ENCODE peak calls at places on chromosomes 4 and X, in eight cellular contexts. P is cardiac muscle cell, Y is glutamatergic neuron, A is tibial nerve, W is mesothelial cell of epicardium, X is GM23338, G is tibial artery, C is GM20000. B is an unnamed sample.

GRCh38 chr4:3879681-3880594 is 113.8 kb downstream of the ADRA2C start:
- DNase-seq in P (peak), C (peak), A (no peak), G (peak), W (no peak), X (peak), Y (no peak), B (no peak)

GRCh38 chr4:89000844-89001360 is 56.1 kb downstream of the FAM13A start:
- DNase-seq in W (no peak), X (no peak), C (no peak), P (no peak), G (no peak), Y (no peak), A (no peak), B (peak)

GRCh38 chr4:38449506-38450174 is 214.4 kb upstream of the KLF3 start:
- DNase-seq in A (no peak), X (peak), Y (no peak), C (no peak), W (no peak), P (no peak), G (no peak), B (no peak)

GRCh38 chr4:10151182-10151581 is 34.6 kb upstream of the WDR1 start:
- DNase-seq in A (no peak), G (no peak), C (no peak), Y (no peak), W (no peak), X (no peak), P (no peak), B (no peak)

GRCh38 chrX:64204252-64204651 is 1.3 kb downstream of the AMER1 start:
- DNase-seq in A (no peak), P (no peak), G (peak), C (no peak), Y (peak), W (no peak), X (peak), B (no peak)

GRCh38 chr4:5784960-5785611 is 74.1 kb downstream of the EVC start:
- DNase-seq in C (no peak), P (no peak), Y (peak), X (peak), A (peak), G (peak), W (peak), B (peak)

GRCh38 chr4:24372915-24373314 is 211.4 kb downstream of the DHX15 start:
- DNase-seq in Y (no peak), X (no peak), P (no peak), G (no peak), C (no peak), W (no peak), A (no peak), B (no peak)

GRCh38 chrX:21711126-21711847 is 46.6 kb downstream of the SMPX start:
- DNase-seq in X (no peak), P (peak), G (no peak), C (no peak), W (no peak), A (no peak), Y (no peak), B (no peak)

GRCh38 chr4:7803992-7804758 is 135.5 kb downstream of the AFAP1 start:
- DNase-seq in G (peak), A (peak), X (peak), P (peak), Y (peak), W (peak), C (peak), B (peak)

GRCh38 chr4:88189418-88189738 is 30.9 kb upstream of the ABCG2 start:
- DNase-seq in Y (no peak), P (no peak), A (no peak), C (no peak), X (no peak), G (no peak), W (no peak), B (no peak)

GRCh38 chr4:22442956-22443355 is 72.9 kb downstream of the ADGRA3 start:
- DNase-seq in Y (no peak), W (no peak), A (no peak), C (no peak), G (no peak), P (no peak), X (no peak), B (no peak)

GRCh38 chrX:5113128-5113527 is 1115.5 kb downstream of the NLGN4X start:
- DNase-seq in C (peak), X (peak), P (peak), G (no peak), Y (no peak), A (no peak), W (no peak), B (peak)

GRCh38 chr4:30525662-30526061 is 194.5 kb upstream of the PCDH7 start:
- DNase-seq in A (no peak), G (no peak), P (no peak), X (peak), W (no peak), C (no peak), Y (no peak), B (no peak)

GRCh38 chrX:45344597-45344996 is 143.9 kb upstream of the DIPK2B start:
- DNase-seq in Y (no peak), C (no peak), X (no peak), G (no peak), P (no peak), A (no peak), W (no peak), B (peak)

GRCh38 chr4:112213091-112213490 is 18.5 kb upstream of the AP1AR start:
- DNase-seq in Y (no peak), X (no peak), C (no peak), W (no peak), G (no peak), P (no peak), A (no peak), B (no peak)

GRCh38 chr4:22434895-22435294 is 81.0 kb downstream of the ADGRA3 start:
- DNase-seq in P (peak), W (no peak), Y (peak), A (no peak), C (peak), X (peak), G (no peak), B (peak)

GRCh38 chr4:176755624-176756023 is 37.1 kb downstream of the VEGFC start:
- DNase-seq in P (no peak), X (no peak), Y (no peak), C (no peak), G (no peak), A (no peak), W (no peak), B (no peak)

GRCh38 chr4:15234101-15234500 is 193.7 kb upstream of the C1QTNF7 start:
- DNase-seq in W (no peak), G (no peak), X (no peak), C (no peak), Y (no peak), P (no peak), A (no peak), B (peak)

GRCh38 chrX:81280148-81280547 is 78.2 kb downstream of the SH3BGRL start:
- DNase-seq in Y (no peak), P (no peak), A (no peak), G (no peak), C (no peak), W (no peak), X (peak), B (no peak)

GRCh38 chr4:125368684-125369083 is 53.9 kb downstream of the FAT4 start:
- DNase-seq in A (no peak), X (no peak), P (no peak), G (no peak), C (no peak), Y (no peak), W (no peak), B (peak)

DNA sequence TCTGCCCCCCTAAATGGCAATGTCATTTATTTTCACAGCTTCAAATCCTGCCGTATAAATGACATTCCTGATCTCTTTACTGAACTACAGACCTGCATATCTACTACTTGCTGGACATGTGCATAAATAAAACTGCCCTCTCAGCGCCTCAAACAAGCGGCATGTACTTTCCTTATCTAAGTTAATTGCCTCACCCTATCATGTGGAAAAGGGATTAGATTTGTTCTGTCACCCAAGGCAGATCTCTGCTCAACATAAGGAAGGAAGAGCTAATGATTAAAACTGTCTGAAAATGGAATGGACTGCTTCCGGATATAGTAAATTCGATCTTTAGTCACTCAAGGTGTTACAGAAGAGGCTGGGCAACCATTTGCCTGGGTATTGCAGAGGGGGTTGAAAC is 37.2 kb downstream of the DLG3 start:
- DNase-seq in W (no peak), P (no peak), G (no peak), A (no peak), X (no peak), Y (no peak), C (no peak), B (no peak)
- TF ChIP-seq CTCF in W (no peak), P (no peak), G (no peak), A (no peak), X (no peak), Y (no peak), C (no peak), B (no peak)

GRCh38 chrX:151563449-151563848 is at the start of gene PASD1:
- DNase-seq in G (no peak), A (no peak), C (no peak), P (no peak), W (no peak), Y (no peak), X (no peak), B (no peak)
- TF ChIP-seq CTCF in G (no peak), A (no peak), C (no peak), P (no peak), W (no peak), Y (no peak), X (no peak), B (no peak)

DNA sequence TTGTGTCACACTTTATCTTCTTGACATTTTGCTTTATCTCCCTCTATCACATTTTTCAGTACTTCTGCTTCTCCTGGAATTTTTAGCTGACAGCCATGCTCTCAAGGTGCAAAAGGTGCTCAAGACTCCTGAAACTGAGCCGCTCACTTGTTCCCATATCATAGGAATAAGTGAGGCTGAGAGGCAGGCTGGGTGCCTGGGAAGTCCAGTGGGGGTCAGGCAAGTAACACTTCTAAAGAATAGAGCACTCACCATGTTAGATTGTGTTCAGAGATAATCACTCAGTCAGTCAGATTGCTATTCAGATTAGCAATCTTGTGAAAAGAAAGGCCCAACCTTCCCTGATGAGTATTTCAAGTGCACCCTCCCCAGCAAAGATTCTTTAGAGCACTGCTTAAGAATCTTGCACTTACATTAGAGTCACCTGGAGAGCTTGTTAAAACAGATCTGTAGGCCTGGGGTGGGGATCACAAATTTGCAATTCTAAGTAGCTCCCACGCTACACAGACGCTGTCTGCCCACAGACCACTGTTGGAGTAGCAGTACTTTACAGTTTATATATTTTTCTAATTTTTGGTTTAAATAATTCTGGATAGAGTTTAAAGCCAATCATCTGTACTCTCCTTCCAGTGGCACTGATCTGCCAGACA is 23.1 kb upstream of the LRAT start:
- DNase-seq in C (no peak), A (no peak), X (peak), Y (no peak), P (no peak), G (no peak), W (no peak), B (no peak)
- TF ChIP-seq CTCF in C (no peak), A (no peak), X (peak), Y (no peak), P (no peak), G (no peak), W (no peak), B (no peak)

GRCh38 chr4:73869130-73870055 is at the start of gene CXCL1:
- DNase-seq in Y (peak), X (peak), P (peak), C (no peak), G (no peak), A (no peak), W (peak), B (peak)

GRCh38 chr4:73865697-73866096 is 3.5 kb upstream of the CXCL1 start:
- DNase-seq in X (no peak), A (no peak), P (no peak), Y (no peak), C (no peak), W (no peak), G (no peak), B (no peak)

GRCh38 chr4:73866236-73866635 is 3.0 kb upstream of the CXCL1 start:
- DNase-seq in G (no peak), W (no peak), A (no peak), Y (no peak), P (no peak), C (no peak), X (no peak), B (no peak)

GRCh38 chr4:73868206-73869129 is 725 bp upstream of the CXCL1 start:
- DNase-seq in A (no peak), W (no peak), P (no peak), Y (no peak), C (peak), X (peak), G (no peak), B (peak)

GRCh38 chr4:73867783-73868182 is 1.4 kb upstream of the CXCL1 start:
- DNase-seq in Y (no peak), X (peak), G (no peak), C (no peak), P (no peak), W (no peak), A (no peak), B (no peak)
- TF ChIP-seq CTCF in Y (no peak), X (no peak), G (no peak), C (no peak), P (no peak), W (no peak), A (no peak), B (no peak)

GRCh38 chrX:41293269-41293668 is 40.7 kb upstream of the DDX3X start:
- DNase-seq in P (no peak), X (peak), G (no peak), Y (no peak), C (no peak), W (no peak), A (no peak), B (peak)
- TF ChIP-seq CTCF in P (no peak), X (peak), G (no peak), Y (no peak), C (no peak), W (no peak), A (no peak), B (no peak)